ENCODE peak calls at places on chromosomes 11 and 22, in four cellular contexts. Y is progenitor cell of endocrine pancreas, I is KG1, Q is neural crest cell. R is an unnamed sample.

GRCh38 chr22:24155597-24156145 is 25.6 kb upstream of the SUSD2 start:
- DNase-seq in Q (peak), I (peak), Y (peak), R (peak)

GRCh38 chr22:20748820-20749428 is 25.0 kb upstream of the SERPIND1 start:
- DNase-seq in Q (no peak), I (no peak), Y (no peak), R (no peak)

GRCh38 chr22:29704528-29705285 is 15.1 kb upstream of the CABP7 start:
- DNase-seq in I (no peak), Y (no peak), Q (peak), R (no peak)

GRCh38 chr22:37195921-37196320 is 7.9 kb upstream of the C1QTNF6 start:
- DNase-seq in Q (no peak), I (no peak), Y (no peak), R (no peak)

GRCh38 chr22:43994006-43994405 is 30.1 kb upstream of the PARVB start:
- DNase-seq in I (no peak), Q (no peak), Y (no peak), R (no peak)

GRCh38 chr22:29071261-29072045 is 1.4 kb upstream of the KREMEN1 start:
- DNase-seq in Y (peak), I (no peak), Q (peak), R (peak)

GRCh38 chr11:110758012-110758411 is 45.8 kb upstream of the ARHGAP20 start:
- DNase-seq in Y (no peak), I (no peak), Q (no peak), R (no peak)

GRCh38 chr11:93662177-93662575 is 694 bp downstream of the CEP295 start:
- DNase-seq in Y (no peak), I (no peak), Q (no peak), R (peak)

GRCh38 chr11:127345819-127346459 is 345.4 kb upstream of the KIRREL3 start:
- DNase-seq in Q (peak), I (peak), Y (no peak), R (peak)

GRCh38 chr11:15625691-15626090 is 511.0 kb downstream of the INSC start:
- DNase-seq in Q (no peak), I (no peak), Y (no peak), R (no peak)

GRCh38 chr11:19873730-19874129 is 161.1 kb downstream of the NAV2 start:
- DNase-seq in I (no peak), Y (no peak), Q (no peak), R (no peak)

GRCh38 chr22:31646186-31647019 is 15.6 kb downstream of the PISD start:
- DNase-seq in Q (no peak), I (no peak), Y (no peak), R (no peak)

GRCh38 chr11:96648991-96649390 is 259.2 kb downstream of the JRKL start:
- DNase-seq in I (no peak), Y (no peak), Q (no peak), R (no peak)

GRCh38 chr11:43555811-43556210 is 124.7 kb upstream of the HSD17B12 start:
- DNase-seq in Q (no peak), Y (no peak), I (no peak), R (no peak)

GRCh38 chr11:33307984-33308383 is 50.8 kb downstream of the HIPK3 start:
- DNase-seq in Q (no peak), I (no peak), Y (no peak), R (no peak)

GRCh38 chr22:25098445-25099081 is 101.1 kb upstream of the CRYBB3 start:
- DNase-seq in Y (no peak), Q (no peak), I (no peak), R (no peak)

GRCh38 chr11:12573707-12574106 is 100.5 kb upstream of the TEAD1 start:
- DNase-seq in Y (no peak), Q (no peak), I (no peak), R (no peak)

GRCh38 chr11:123364145-123364544 is 65.9 kb upstream of the GRAMD1B start:
- DNase-seq in Q (no peak), I (no peak), Y (no peak), R (no peak)

GRCh38 chr11:18408558-18409242 is 3.4 kb upstream of the LDHC start:
- DNase-seq in Y (no peak), Q (no peak), I (no peak), R (no peak)

GRCh38 chr11:79021601-79022000 is 419.2 kb downstream of the TENM4 start:
- DNase-seq in Q (no peak), I (no peak), Y (no peak), R (no peak)

GRCh38 chr11:133038850-133039249 is 493.5 kb downstream of the OPCML start:
- DNase-seq in Q (no peak), I (no peak), Y (no peak), R (no peak)

GRCh38 chr11:12235945-12236743 is 125.8 kb downstream of the MICAL2 start:
- DNase-seq in I (peak), Q (no peak), Y (no peak), R (peak)

GRCh38 chr11:110125632-110126031 is 32.4 kb downstream of the ZC3H12C start:
- DNase-seq in I (no peak), Y (no peak), Q (no peak), R (no peak)

GRCh38 chr22:37623075-37624016 is 14.7 kb downstream of the GGA1 start:
- DNase-seq in Y (peak), I (peak), Q (peak), R (peak)

GRCh38 chr11:30128269-30128932 is 102.4 kb upstream of the FSHB start:
- DNase-seq in Y (no peak), I (no peak), Q (no peak), R (peak)

GRCh38 chr11:1639102-1639620 is 9.6 kb downstream of the KRTAP5-5 start:
- DNase-seq in I (no peak), Y (no peak), Q (no peak), R (no peak)